ENCODE peak calls at places on chromosome 18, in six cellular contexts. Q is sigmoid colon, J is A549, R is adrenal gland, F is transverse colon, U is body of pancreas. Y is an unnamed sample.

GRCh38 chr18:8890957-8891464 is 185.7 kb downstream of the MTCL1 start:
- DNase-seq in F (no peak), U (peak; percentile 30), J (peak; percentile 92), Q (no peak), R (peak; percentile 10), Y (no peak)

GRCh38 chr18:69718912-69719547 is 228.6 kb downstream of the CD226 start:
- DNase-seq in R (no peak), J (no peak), U (no peak), F (no peak), Q (no peak), Y (no peak)

GRCh38 chr18:6546229-6546628 is 131.5 kb upstream of the L3MBTL4 start:
- DNase-seq in Q (no peak), U (peak; percentile 27), J (no peak), R (peak; percentile 32), F (no peak), Y (peak; percentile 60)

GRCh38 chr18:9771261-9771976 is 63.3 kb downstream of the RAB31 start:
- DNase-seq in F (peak; percentile 86), R (peak; percentile 88), U (peak; percentile 84), Q (peak; percentile 90), J (peak; percentile 73), Y (peak; percentile 94)

GRCh38 chr18:53421869-53422268 is 802.6 kb downstream of the MBD2 start:
- DNase-seq in U (no peak), F (no peak), J (no peak), R (no peak), Q (no peak), Y (no peak)

GRCh38 chr18:3397031-3397750 is 52.8 kb upstream of the TGIF1 start:
- DNase-seq in R (no peak), F (no peak), U (no peak), J (no peak), Q (no peak), Y (no peak)

GRCh38 chr18:45951021-45951714 is 16.0 kb downstream of the EPG5 start:
- DNase-seq in R (peak; percentile 50), F (no peak), Q (no peak), J (peak; percentile 16), U (no peak), Y (no peak)

GRCh38 chr18:9160014-9160413 is 23.4 kb downstream of the ANKRD12 start:
- DNase-seq in J (no peak), R (no peak), F (no peak), Q (no peak), U (no peak), Y (no peak)

GRCh38 chr18:57443716-57444115 is 8.5 kb downstream of the ONECUT2 start:
- DNase-seq in F (no peak), Q (no peak), R (no peak), J (no peak), U (no peak), Y (no peak)

GRCh38 chr18:54616220-54616848 is 25.3 kb downstream of the DYNAP start:
- DNase-seq in J (no peak), F (no peak), U (no peak), R (no peak), Q (no peak), Y (no peak)

GRCh38 chr18:13681701-13682100 is 44.7 kb downstream of the FAM210A start:
- DNase-seq in F (no peak), R (no peak), U (no peak), Q (no peak), J (no peak), Y (no peak)

GRCh38 chr18:77061946-77062517 is 70.6 kb downstream of the MBP start:
- DNase-seq in U (no peak), J (no peak), Q (no peak), R (no peak), F (no peak), Y (no peak)

GRCh38 chr18:50152900-50153299 is 42.0 kb downstream of the MYO5B start:
- DNase-seq in F (no peak), Q (no peak), R (no peak), J (no peak), U (no peak), Y (no peak)

GRCh38 chr18:43705850-43706249 is 428.6 kb upstream of the SYT4 start:
- DNase-seq in R (no peak), F (no peak), U (no peak), Q (no peak), J (no peak), Y (no peak)

GRCh38 chr18:76667603-76668002 is 154.8 kb upstream of the ZNF236 start:
- DNase-seq in J (no peak), Q (no peak), F (no peak), U (no peak), R (no peak), Y (peak; percentile 64)

GRCh38 chr18:52670903-52671302 is 330.9 kb downstream of the DCC start:
- DNase-seq in Q (no peak), F (no peak), J (peak; percentile 45), R (no peak), U (peak; percentile 13), Y (no peak)

GRCh38 chr18:74171910-74172606 is 23.7 kb downstream of the TIMM21 start:
- DNase-seq in U (no peak), Q (no peak), R (no peak), F (no peak), J (no peak), Y (no peak)

GRCh38 chr18:63063171-63063570 is 256.4 kb downstream of the BCL2 start:
- DNase-seq in U (no peak), R (no peak), Q (no peak), J (no peak), F (no peak), Y (no peak)

GRCh38 chr18:42114310-42114943 is 159.4 kb downstream of the PIK3C3 start:
- DNase-seq in F (peak; percentile 48), U (peak; percentile 52), Q (peak; percentile 74), J (peak; percentile 51), R (peak; percentile 63), Y (no peak)

GRCh38 chr18:6543330-6543908 is 128.7 kb upstream of the L3MBTL4 start:
- DNase-seq in J (peak; percentile 12), R (no peak), F (no peak), U (no peak), Q (no peak), Y (no peak)

GRCh38 chr18:75200071-75200470 is 8.9 kb downstream of the PTGR3 start:
- DNase-seq in J (no peak), F (no peak), R (no peak), Q (no peak), U (no peak), Y (no peak)

GRCh38 chr18:6482198-6482977 is 67.7 kb upstream of the L3MBTL4 start:
- DNase-seq in J (peak; percentile 19), Q (peak; percentile 84), U (peak; percentile 57), R (peak; percentile 79), F (peak; percentile 41), Y (no peak)

GRCh38 chr18:39519741-39520140 is 1954.1 kb upstream of the CELF4 start:
- DNase-seq in Q (no peak), R (no peak), J (no peak), F (no peak), U (no peak), Y (no peak)

GRCh38 chr18:63783394-63783793 is 8.2 kb downstream of the SERPINB7 start:
- DNase-seq in F (no peak), J (peak; percentile 12), R (no peak), Q (no peak), U (no peak), Y (no peak)

GRCh38 chr18:12076424-12077140 is 17.1 kb upstream of the ANKRD62 start:
- DNase-seq in Q (no peak), U (peak; percentile 46), R (no peak), F (no peak), J (peak; percentile 27), Y (no peak)
- TF ChIP-seq POLR2A in Q (no peak), U (no peak), R (no peak), F (no peak), J (peak; percentile 38), Y (no peak)

DNA sequence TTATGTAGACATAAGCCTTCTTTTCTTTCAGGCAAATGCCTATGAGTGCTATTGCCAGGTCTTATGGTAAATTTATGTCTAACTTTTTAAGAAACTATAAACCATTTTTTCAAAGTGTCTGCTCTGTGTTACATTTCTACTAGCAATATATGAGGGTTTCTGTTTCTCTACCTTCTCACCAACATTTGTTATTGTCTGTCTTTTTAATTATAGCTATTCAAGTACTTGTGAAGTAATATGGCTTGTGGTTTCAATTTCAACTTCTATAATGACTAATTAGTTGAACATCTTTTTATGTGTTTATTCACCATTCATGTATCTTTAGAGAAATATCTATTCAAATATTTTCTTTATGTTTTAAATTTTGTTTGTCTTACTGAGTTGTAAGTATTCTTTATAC is 213.1 kb upstream of the MC4R start:
- DNase-seq in R (no peak), J (no peak), F (no peak), U (no peak), Q (no peak), Y (no peak)
- H3K27ac ChIP-seq in R (no peak overlapping the region), J (no peak overlapping the region), F (no peak overlapping the region), U (no peak overlapping the region), Q (no peak overlapping the region), Y (no peak overlapping the region)

DNA sequence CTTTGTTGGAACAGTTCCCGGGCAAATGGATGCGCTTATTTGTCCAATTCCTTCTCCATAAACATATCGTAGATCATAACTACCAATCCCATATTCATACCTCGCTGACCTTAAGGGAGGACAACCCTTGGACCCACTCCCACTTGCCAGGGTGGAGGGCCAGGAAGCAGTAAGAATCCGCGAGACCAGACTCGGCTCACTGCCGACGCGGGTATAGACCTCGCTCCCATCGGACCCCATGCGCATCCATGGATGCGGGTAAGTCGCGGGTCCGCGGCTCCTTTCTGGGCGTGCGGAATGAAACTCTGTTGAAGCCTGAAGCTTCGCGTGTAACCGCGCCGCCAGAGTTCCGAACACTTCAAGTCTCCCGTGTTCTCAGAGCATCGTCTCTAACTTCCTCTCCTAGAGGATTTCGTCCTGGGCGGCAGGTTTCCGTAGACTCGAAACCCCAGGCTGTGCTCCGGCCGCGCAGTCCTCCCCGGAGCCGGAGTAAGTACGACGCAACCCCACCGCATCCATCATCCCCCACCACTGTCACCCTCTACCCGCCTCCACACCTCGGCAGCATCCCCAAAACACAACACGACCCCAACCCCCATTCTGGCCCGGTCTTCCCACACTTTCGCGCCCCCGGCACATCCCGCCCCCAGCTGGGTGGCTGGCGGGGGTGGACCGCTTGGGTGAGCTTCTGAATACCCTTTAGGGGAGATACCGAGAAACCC is 1.0 kb downstream of the DSC3 start:
- DNase-seq in U (peak; percentile 9), R (no peak), Q (no peak), J (no peak), F (peak; percentile 10), Y (no peak)
- H3K4me1 ChIP-seq in U (peaks cover 20% of the 10 kb centered on the region), R (peaks cover 7% of the 10 kb centered on the region), Q (peaks cover 23% of the 10 kb centered on the region), J (no peaks in the 10 kb centered on the region), F (peaks cover 20% of the 10 kb centered on the region), Y (peaks cover 16% of the 10 kb centered on the region)

DNA sequence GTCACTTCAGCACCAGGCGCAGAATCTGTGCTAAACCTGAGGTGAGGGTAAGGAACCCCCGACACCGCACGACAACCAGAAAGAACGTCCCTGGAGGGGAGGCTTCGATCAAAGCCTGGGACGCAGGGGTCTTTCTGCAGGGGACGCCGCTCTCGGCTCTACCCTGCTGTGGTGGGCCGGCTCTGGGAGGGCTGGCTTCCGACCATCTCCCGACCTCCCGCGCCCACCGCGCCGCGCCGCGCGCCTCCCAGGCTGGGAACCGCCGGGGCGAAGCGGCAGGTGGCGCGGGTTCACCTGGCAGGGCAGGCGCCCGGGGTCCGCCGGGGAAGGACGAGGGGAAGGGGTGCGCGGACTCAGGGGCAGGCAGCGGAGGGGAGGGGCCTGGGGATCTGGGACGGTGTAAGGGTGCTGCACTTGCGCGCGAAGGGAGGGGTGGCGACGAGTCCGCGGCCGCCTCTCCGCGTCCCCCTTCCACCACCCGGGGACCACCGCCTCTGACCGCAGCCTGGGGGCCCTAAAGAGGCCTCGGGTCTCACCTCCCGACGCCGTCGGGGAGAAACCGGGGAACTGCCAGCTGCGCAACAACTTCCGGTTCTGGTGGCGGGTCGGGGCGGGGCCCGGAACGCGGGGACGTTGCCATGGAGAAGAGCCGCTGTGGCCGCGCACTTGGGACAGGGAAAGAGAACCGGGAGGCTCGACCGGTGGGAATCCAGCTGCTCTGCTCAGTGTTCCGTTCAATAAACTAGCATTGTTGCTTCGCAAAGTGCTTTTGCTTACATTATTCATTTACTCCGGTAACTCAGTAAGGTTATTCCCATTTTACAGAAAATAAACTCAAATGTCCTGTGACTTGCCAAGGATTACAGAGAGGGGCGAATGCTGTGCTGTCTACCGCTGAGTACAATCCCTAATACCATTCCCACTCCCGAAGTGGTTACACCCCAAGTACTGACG is at the start of gene ZNF396:
- DNase-seq in F (peak; percentile 89), R (peak; percentile 83), J (peak; percentile 71), Q (peak; percentile 92), U (peak; percentile 87), Y (peak; percentile 93)
- TF ChIP-seq POLR2A in F (peak; percentile 45), R (peak; percentile 22), J (peak; percentile 8), Q (no peak), U (no peak), Y (no peak)